ENCODE peak calls at places on chromosomes 5 and 9, in four cellular contexts. P is K562, O is colonic mucosa, Y is AG09319. X is an unnamed sample.

GRCh38 chr5:136629125-136629790 is 263.9 kb upstream of the TRPC7 start:
- DNase-seq in P (no peak), O (no peak), Y (no peak), X (no peak)

GRCh38 chr9:116471093-116471906 is 215.8 kb upstream of the TRIM32 start:
- DNase-seq in P (peak; percentile 65), O (no peak), Y (peak; percentile 84), X (peak; percentile 38)

GRCh38 chr9:137128158-137129088 is 10.5 kb upstream of the GRIN1 start:
- DNase-seq in P (peak; percentile 18), O (no peak), Y (no peak), X (no peak)

GRCh38 chr9:89313842-89314241 is 2.8 kb downstream of the CKS2 start:
- DNase-seq in P (no peak), O (no peak), Y (no peak), X (no peak)

GRCh38 chr5:130231786-130232185 is 327.5 kb downstream of the CHSY3 start:
- DNase-seq in P (no peak), O (no peak), Y (no peak), X (no peak)

GRCh38 chr9:128113526-128114325 is 13.8 kb downstream of the PTGES2 start:
- DNase-seq in P (no peak), O (no peak), Y (no peak), X (no peak)

GRCh38 chr5:61933787-61934626 is 372.0 kb upstream of the KIF2A start:
- DNase-seq in P (peak; percentile 14), O (peak; percentile 49), Y (no peak), X (peak; percentile 56)

GRCh38 chr9:129773262-129774048 is 20.6 kb upstream of the PTGES start:
- DNase-seq in P (peak; percentile 24), O (no peak), Y (no peak), X (no peak)

GRCh38 chr9:110602281-110602680 is 22.7 kb upstream of the SVEP1 start:
- DNase-seq in P (no peak), O (no peak), Y (no peak), X (no peak)

GRCh38 chr5:2750026-2750757 is 1.3 kb downstream of the IRX2 start:
- DNase-seq in P (no peak), O (no peak), Y (no peak), X (peak; percentile 65)

GRCh38 chr5:172266676-172267092 is 16.9 kb downstream of the UBTD2 start:
- DNase-seq in P (no peak), O (no peak), Y (no peak), X (peak; percentile 10)

GRCh38 chr9:34693560-34693959 is 2.5 kb upstream of the CCL19 start:
- DNase-seq in P (no peak), O (no peak), Y (no peak), X (no peak)

GRCh38 chr5:66828551-66829421 is 232.6 kb downstream of the MAST4 start:
- DNase-seq in P (no peak), O (peak; percentile 41), Y (peak; percentile 11), X (peak; percentile 64)

GRCh38 chr5:95163079-95163478 is 121.8 kb downstream of the MCTP1 start:
- DNase-seq in P (no peak), O (no peak), Y (no peak), X (no peak)

GRCh38 chr5:73242741-73243140 is 69.7 kb downstream of the TMEM174 start:
- DNase-seq in P (no peak), O (no peak), Y (no peak), X (no peak)

GRCh38 chr5:111742166-111742565 is 14.8 kb downstream of the NREP start:
- DNase-seq in P (no peak), O (no peak), Y (no peak), X (no peak)

GRCh38 chr5:129820-130219 is 37.9 kb downstream of the PLEKHG4B start:
- DNase-seq in P (no peak), O (no peak), Y (no peak), X (no peak)

GRCh38 chr5:147290261-147290660 is 55.4 kb downstream of the STK32A start:
- DNase-seq in P (no peak), O (no peak), Y (no peak), X (no peak)

GRCh38 chr9:116405321-116405720 is 251.7 kb downstream of the PAPPA start:
- DNase-seq in P (no peak), O (no peak), Y (no peak), X (no peak)

GRCh38 chr9:101442248-101443136 is 6.9 kb upstream of the ALDOB start:
- DNase-seq in P (no peak), O (no peak), Y (no peak), X (no peak)

GRCh38 chr5:55713871-55714270 is 1.7 kb upstream of the SLC38A9 start:
- DNase-seq in P (no peak), O (no peak), Y (no peak), X (no peak)

GRCh38 chr5:4561403-4561802 is 578.7 kb upstream of the ADAMTS16 start:
- DNase-seq in P (no peak), O (no peak), Y (no peak), X (no peak)

GRCh38 chr5:4563400-4563799 is 576.7 kb upstream of the ADAMTS16 start:
- DNase-seq in P (no peak), O (no peak), Y (no peak), X (peak; percentile 40)
- TF ChIP-seq CTCF in P (no peak), O (no peak), Y (no peak), X (peak; percentile 61)

DNA sequence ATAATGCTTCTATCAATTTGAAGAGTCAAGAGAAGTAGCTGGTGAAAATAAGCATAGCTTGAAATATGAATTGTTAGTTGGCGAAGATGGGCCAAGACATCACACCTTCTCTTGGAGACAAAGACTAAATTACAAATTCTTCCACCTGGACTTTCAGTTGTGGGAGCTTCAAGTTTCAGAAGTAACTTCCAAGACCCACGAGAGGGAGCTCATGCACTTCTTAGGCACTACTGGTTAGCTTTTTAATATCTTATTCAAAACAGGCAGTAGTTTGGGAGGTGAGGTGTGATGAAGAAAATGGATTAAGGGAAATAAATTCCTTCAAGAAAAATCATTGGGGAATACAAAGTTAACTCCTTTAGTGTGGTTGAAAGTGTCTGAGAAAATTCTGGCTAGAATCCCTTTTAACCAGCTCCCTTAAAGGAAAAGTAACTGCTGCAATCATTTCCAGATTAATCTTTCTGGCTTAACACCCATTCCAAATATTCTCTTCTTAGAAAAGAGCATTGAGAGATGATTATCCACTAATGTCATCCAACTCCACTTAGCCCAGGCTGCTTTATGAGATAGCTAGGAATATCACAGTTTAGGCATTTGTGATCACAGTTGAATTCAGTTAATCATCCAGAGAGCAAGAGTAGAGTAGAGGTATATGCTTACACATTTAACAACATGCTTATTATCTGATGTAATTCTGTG is 139.5 kb upstream of the DMRTA1 start:
- DNase-seq in P (no peak), O (peak; percentile 19), Y (peak; percentile 12), X (peak; percentile 32)
- TF ChIP-seq CTCF in P (no peak), O (peak; percentile 30), Y (peak; percentile 55), X (peak; percentile 80)

GRCh38 chr5:131511934-131512333 is 123.1 kb downstream of the RAPGEF6 start:
- DNase-seq in P (no peak), O (no peak), Y (no peak), X (no peak)

GRCh38 chr5:131513780-131514179 is 121.2 kb downstream of the RAPGEF6 start:
- DNase-seq in P (no peak), O (no peak), Y (no peak), X (no peak)

GRCh38 chr5:131509811-131510210 is 125.2 kb downstream of the RAPGEF6 start:
- DNase-seq in P (no peak), O (no peak), Y (no peak), X (no peak)

GRCh38 chr5:131514316-131515275 is 120.4 kb downstream of the RAPGEF6 start:
- DNase-seq in P (no peak), O (no peak), Y (no peak), X (no peak)

DNA sequence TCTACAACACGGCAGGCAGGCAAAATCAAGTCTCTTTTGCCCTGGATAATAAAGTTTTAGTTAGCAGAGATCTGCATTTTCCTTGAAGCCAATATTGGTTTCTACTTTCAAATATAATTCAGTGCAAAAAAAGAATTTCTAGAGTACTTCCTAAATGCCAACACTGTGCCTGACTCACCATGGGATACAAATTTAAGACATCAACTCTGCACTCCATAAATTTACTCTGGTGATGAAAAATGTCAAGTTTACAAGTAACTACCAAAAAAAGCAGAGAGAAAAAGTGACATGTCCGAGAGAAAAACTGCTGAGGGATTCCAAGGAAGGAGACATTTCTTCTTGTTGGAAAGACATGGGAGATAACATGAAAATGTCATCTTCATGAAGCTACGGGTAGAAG is 119.7 kb downstream of the RAPGEF6 start:
- DNase-seq in P (no peak), O (no peak), Y (no peak), X (no peak)
- TF ChIP-seq CTCF in P (no peak), O (no peak), Y (no peak), X (no peak)

GRCh38 chr5:123283031-123283430 is 140.2 kb downstream of the CEP120 start:
- DNase-seq in P (no peak), O (no peak), Y (no peak), X (no peak)
- TF ChIP-seq CTCF in P (no peak), O (no peak), Y (no peak), X (no peak)

X was measured in nephron progenitor cell.